ENCODE peak calls at places on chromosomes 3 and 15, in ten cellular contexts. B is endodermal cell, X is right lobe of liver, U is cardiac muscle cell, F is lower lobe of right lung, C is GM23248, D is heart left ventricle, V is lung, E is transverse colon, Q is bronchial epithelial cell. J is an unnamed sample.

GRCh38 chr3:36743821-36744220 is 20.5 kb downstream of the DCLK3 start:
- DNase-seq in U (no peak), X (no peak), E (no peak), C (no peak), Q (no peak), V (no peak), F (no peak), B (no peak), D (no peak), J (no peak)

GRCh38 chr3:69353492-69353891 is 32.4 kb downstream of the FRMD4B start:
- DNase-seq in B (no peak), C (no peak), D (no peak), Q (no peak), V (no peak), F (peak; percentile 74), U (no peak), E (no peak), X (peak; percentile 37), J (no peak)

GRCh38 chr15:22808761-22809280 is 22.4 kb downstream of the NIPA1 start:
- DNase-seq in V (no peak), U (no peak), B (no peak), Q (no peak), D (no peak), X (no peak), C (no peak), E (no peak), F (no peak), J (no peak)

GRCh38 chr3:49199244-49199899 is 28.0 kb downstream of the KLHDC8B start:
- DNase-seq in D (peak; percentile 94), C (peak; percentile 95), E (peak; percentile 74), V (peak; percentile 68), F (peak; percentile 81), U (no peak), X (peak; percentile 90), Q (no peak), B (peak; percentile 90), J (peak; percentile 85)

GRCh38 chr15:72735111-72735510 is 48.4 kb downstream of the ADPGK start:
- DNase-seq in F (no peak), E (no peak), D (no peak), X (no peak), B (no peak), V (no peak), U (no peak), C (no peak), Q (no peak), J (no peak)

GRCh38 chr3:43950775-43951174 is 260.0 kb downstream of the ABHD5 start:
- DNase-seq in U (no peak), D (no peak), C (no peak), F (no peak), Q (no peak), V (no peak), X (no peak), B (no peak), E (no peak), J (no peak)

GRCh38 chr3:62607287-62608029 is 234.1 kb upstream of the FEZF2 start:
- DNase-seq in Q (peak; percentile 93), E (no peak), D (no peak), B (no peak), V (peak; percentile 90), F (peak; percentile 85), U (no peak), X (no peak), C (peak; percentile 81), J (no peak)

GRCh38 chr15:70440416-70441138 is 322.8 kb downstream of the UACA start:
- DNase-seq in E (no peak), D (no peak), F (no peak), C (no peak), U (no peak), B (no peak), X (no peak), Q (no peak), V (no peak), J (no peak)

GRCh38 chr15:42158941-42159340 is 2.5 kb upstream of the PLA2G4F start:
- DNase-seq in B (no peak), C (no peak), D (no peak), V (no peak), U (no peak), X (no peak), Q (no peak), E (no peak), F (no peak), J (no peak)

GRCh38 chr15:74543583-74543982 is 2.6 kb downstream of the ARID3B start:
- DNase-seq in U (no peak), D (no peak), X (no peak), E (no peak), C (no peak), F (no peak), B (no peak), Q (peak; percentile 38), V (no peak), J (no peak)

GRCh38 chr15:74541494-74542191 is 623 bp downstream of the ARID3B start:
- DNase-seq in F (peak; percentile 50), B (peak; percentile 80), C (peak; percentile 79), E (peak; percentile 47), Q (peak; percentile 80), D (no peak), V (peak; percentile 38), U (peak; percentile 37), X (peak; percentile 23), J (peak; percentile 75)

GRCh38 chr15:74545061-74545460 is 4.0 kb downstream of the ARID3B start:
- DNase-seq in F (no peak), V (no peak), C (no peak), E (no peak), U (no peak), Q (no peak), X (no peak), D (no peak), B (no peak), J (no peak)

GRCh38 chr15:74542192-74543042 is 1.4 kb downstream of the ARID3B start:
- DNase-seq in C (no peak), F (no peak), E (no peak), Q (peak; percentile 89), D (no peak), B (no peak), U (no peak), V (no peak), X (no peak), J (no peak)

DNA sequence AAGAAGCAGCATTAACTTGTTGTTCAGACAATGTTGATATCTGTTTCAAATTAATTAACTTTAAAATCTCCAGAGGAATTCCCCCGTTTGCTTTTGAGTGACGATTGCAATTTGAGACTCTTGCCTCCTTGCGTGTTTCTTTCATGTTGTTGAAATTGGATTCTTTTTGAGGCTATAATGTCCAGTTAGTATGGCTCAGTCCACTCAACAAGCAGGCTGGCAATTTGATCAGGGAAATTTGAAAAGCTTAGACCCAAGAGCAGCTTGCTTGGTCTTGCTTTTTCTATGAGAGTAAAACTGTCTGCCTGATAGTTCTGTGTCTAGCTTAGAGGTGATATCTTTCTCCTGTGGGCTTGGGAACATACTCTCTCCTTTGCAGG is 2.0 kb downstream of the ARID3B start:
- DNase-seq in E (no peak), F (no peak), X (no peak), Q (no peak), C (no peak), V (no peak), B (no peak), U (no peak), D (no peak), J (no peak)
- H3K4me3 ChIP-seq in E (no peak overlapping the region), F (no peak overlapping the region), X (no peak overlapping the region), Q (no peak overlapping the region), C (no peak overlapping the region), V (no peak overlapping the region), B (peak overlapping the region; percentile 87), U (peak overlapping the region; percentile 99), D (no peak overlapping the region), J (no peak overlapping the region)

GRCh38 chr3:23959147-23959900 is 14.2 kb downstream of the NR1D2 start:
- DNase-seq in E (no peak), F (no peak), U (no peak), D (no peak), Q (peak; percentile 99), B (no peak), C (peak; percentile 89), X (no peak), V (no peak), J (no peak)
- H3K36me3 ChIP-seq in E (no peaks in the 10 kb centered on the region), F (peaks cover 68% of the 10 kb centered on the region), U (peaks cover 31% of the 10 kb centered on the region), D (peaks cover 65% of the 10 kb centered on the region), Q (peaks cover 3% of the 10 kb centered on the region), B (peaks cover 25% of the 10 kb centered on the region), C (peaks cover 25% of the 10 kb centered on the region), X (no peaks in the 10 kb centered on the region), V (peaks cover 6% of the 10 kb centered on the region), J (peaks cover 2% of the 10 kb centered on the region)

GRCh38 chr3:30989266-30989799 is 94.9 kb upstream of the GADL1 start:
- DNase-seq in X (no peak), F (no peak), Q (no peak), D (no peak), B (no peak), V (no peak), U (no peak), E (no peak), C (no peak), J (no peak)
- H3K27me3 ChIP-seq in X (no peaks in the 10 kb centered on the region), F (no peaks in the 10 kb centered on the region), Q (no peaks in the 10 kb centered on the region), D (no peaks in the 10 kb centered on the region), B (no peaks in the 10 kb centered on the region), V (no peaks in the 10 kb centered on the region), U (no peaks in the 10 kb centered on the region), E (no peaks in the 10 kb centered on the region), C (no peaks in the 10 kb centered on the region), J (no peaks in the 10 kb centered on the region)

DNA sequence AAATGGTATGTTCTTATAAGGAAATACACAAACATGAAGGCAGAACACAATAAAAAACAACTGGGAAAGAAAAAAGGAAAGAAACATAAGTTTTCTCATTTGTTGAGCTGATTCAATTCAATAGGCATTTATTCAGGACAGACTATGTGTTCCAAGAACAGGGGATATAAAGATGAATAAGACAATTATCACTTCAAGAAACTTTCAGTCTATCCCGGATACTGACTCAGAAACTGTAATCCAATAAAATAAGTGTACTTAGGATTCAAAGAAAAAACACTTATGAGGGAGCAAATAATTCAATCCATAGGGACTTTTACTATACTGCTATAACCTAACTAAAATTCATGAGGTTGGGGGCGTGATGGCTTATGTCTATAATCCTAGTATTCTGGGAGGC is 3.5 kb upstream of the POPDC2 start:
- DNase-seq in E (no peak), B (no peak), U (no peak), F (no peak), X (no peak), Q (peak; percentile 18), C (peak; percentile 73), D (no peak), V (no peak), J (no peak)
- H3K4me3 ChIP-seq in E (no peak overlapping the region), B (no peak overlapping the region), U (no peak overlapping the region), F (no peak overlapping the region), X (no peak overlapping the region), Q (no peak overlapping the region), C (peak overlapping the region; percentile 7), D (no peak overlapping the region), V (no peak overlapping the region), J (no peak overlapping the region)

GRCh38 chr15:50633653-50634052 is 52.9 kb downstream of the TRPM7 start:
- DNase-seq in X (no peak), B (no peak), C (no peak), U (no peak), D (no peak), F (no peak), E (no peak), V (no peak), Q (no peak), J (no peak)

GRCh38 chr15:50641318-50641717 is 45.3 kb downstream of the TRPM7 start:
- DNase-seq in B (no peak), D (no peak), X (no peak), U (no peak), C (no peak), Q (no peak), E (no peak), F (no peak), V (no peak), J (no peak)

GRCh38 chr15:50636146-50636545 is 50.5 kb downstream of the TRPM7 start:
- DNase-seq in F (no peak), B (no peak), U (no peak), X (no peak), V (no peak), D (no peak), Q (no peak), C (no peak), E (no peak), J (no peak)
- H3K36me3 ChIP-seq in F (peaks cover 95% of the 10 kb centered on the region), B (peaks cover 79% of the 10 kb centered on the region), U (peaks cover 68% of the 10 kb centered on the region), X (no peaks in the 10 kb centered on the region), V (peaks cover 15% of the 10 kb centered on the region), D (peaks cover 97% of the 10 kb centered on the region), Q (peaks cover 5% of the 10 kb centered on the region), C (peaks cover 64% of the 10 kb centered on the region), E (peaks cover 72% of the 10 kb centered on the region), J (peaks cover 4% of the 10 kb centered on the region)